ENCODE peak calls at places on chromosomes 7 and 10, in four cellular contexts. S is endothelial cell of umbilical vein, X is transverse colon, Z is stomach. Q is an unnamed sample.

GRCh38 chr10:3455385-3456334 is 283.1 kb upstream of the PITRM1 start:
- DNase-seq in S (peak; percentile 78), X (no peak), Z (no peak), Q (no peak)

GRCh38 chr10:59854571-59854970 is 51.8 kb downstream of the CCDC6 start:
- DNase-seq in S (no peak), X (no peak), Z (no peak), Q (no peak)

GRCh38 chr7:80540841-80541240 is 29.0 kb upstream of the GNAT3 start:
- DNase-seq in S (no peak), X (no peak), Z (no peak), Q (no peak)

GRCh38 chr7:1286946-1287628 is 54.4 kb downstream of the UNCX start:
- DNase-seq in S (no peak), X (no peak), Z (no peak), Q (peak; percentile 7)

GRCh38 chr10:126872768-126873167 is 32.5 kb upstream of the DOCK1 start:
- DNase-seq in S (no peak), X (no peak), Z (no peak), Q (no peak)

GRCh38 chr10:124539935-124540641 is 78.5 kb downstream of the LHPP start:
- DNase-seq in S (peak; percentile 45), X (peak; percentile 67), Z (peak; percentile 64), Q (peak; percentile 72)

GRCh38 chr7:20561908-20562307 is 53.6 kb upstream of the ABCB5 start:
- DNase-seq in S (no peak), X (no peak), Z (no peak), Q (no peak)

GRCh38 chr10:22002531-22003110 is 909 bp downstream of the DNAJC1 start:
- DNase-seq in S (peak; percentile 41), X (no peak), Z (no peak), Q (no peak)

GRCh38 chr10:29583674-29584073 is 51.1 kb downstream of the SVIL start:
- DNase-seq in S (no peak), X (no peak), Z (no peak), Q (no peak)

GRCh38 chr10:74585231-74586087 is 240.9 kb upstream of the KAT6B start:
- DNase-seq in S (peak; percentile 62), X (no peak), Z (no peak), Q (no peak)

GRCh38 chr10:7756360-7756992 is 31.3 kb downstream of the KIN start:
- DNase-seq in S (peak; percentile 52), X (peak; percentile 20), Z (peak; percentile 34), Q (no peak)

GRCh38 chr10:24853661-24854060 is 98.7 kb downstream of the PRTFDC1 start:
- DNase-seq in S (no peak), X (no peak), Z (no peak), Q (no peak)

GRCh38 chr7:16409777-16410176 is 11.6 kb downstream of the CRPPA start:
- DNase-seq in S (no peak), X (no peak), Z (no peak), Q (no peak)

GRCh38 chr7:105151152-105151551 is 137.1 kb downstream of the KMT2E start:
- DNase-seq in S (no peak), X (no peak), Z (no peak), Q (no peak)

GRCh38 chr7:138001529-138002095 is at the start of gene CREB3L2:
- DNase-seq in S (no peak), X (peak; percentile 68), Z (peak; percentile 67), Q (peak; percentile 77)

GRCh38 chr7:75889826-75890225 is 11.0 kb downstream of the RHBDD2 start:
- DNase-seq in S (no peak), X (no peak), Z (no peak), Q (no peak)

GRCh38 chr10:99682752-99683151 is 23.4 kb downstream of the ENTPD7 start:
- DNase-seq in S (no peak), X (no peak), Z (no peak), Q (no peak)

DNA sequence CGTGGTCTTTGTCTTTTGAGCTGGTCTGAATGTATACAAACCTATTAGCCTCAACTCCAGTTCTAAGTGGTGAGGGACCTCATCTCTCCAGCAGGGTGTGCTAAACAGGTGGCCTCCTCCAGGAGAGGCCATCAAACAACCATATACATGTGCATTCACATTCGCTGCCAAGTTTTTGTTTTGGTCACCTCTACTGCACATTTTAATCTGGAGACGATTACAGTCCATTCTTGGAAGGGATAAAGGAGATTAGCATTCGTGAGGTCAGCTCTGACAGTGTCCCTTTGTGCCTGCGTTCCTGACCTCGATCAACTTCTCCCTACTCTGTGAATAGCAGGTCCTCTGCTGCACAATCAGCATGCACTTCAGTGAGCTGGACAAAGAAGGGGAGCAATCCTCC is 60.8 kb downstream of the RHOBTB1 start:
- DNase-seq in S (peak; percentile 61), X (peak; percentile 19), Z (peak; percentile 34), Q (no peak)
- H3K4me1 ChIP-seq in S (no peaks in the 10 kb centered on the region), X (no peaks in the 10 kb centered on the region), Z (no peaks in the 10 kb centered on the region), Q (peaks cover 18% of the 10 kb centered on the region)

GRCh38 chr7:36045830-36046341 is 107.2 kb upstream of the EEPD1 start:
- DNase-seq in S (no peak), X (no peak), Z (no peak), Q (no peak)

GRCh38 chr7:36048902-36049240 is 104.2 kb upstream of the EEPD1 start:
- DNase-seq in S (peak; percentile 35), X (no peak), Z (no peak), Q (no peak)

GRCh38 chr7:36045275-36045674 is 107.8 kb upstream of the EEPD1 start:
- DNase-seq in S (peak; percentile 51), X (no peak), Z (no peak), Q (no peak)

GRCh38 chr7:36048141-36048901 is 104.7 kb upstream of the EEPD1 start:
- DNase-seq in S (no peak), X (no peak), Z (no peak), Q (no peak)

DNA sequence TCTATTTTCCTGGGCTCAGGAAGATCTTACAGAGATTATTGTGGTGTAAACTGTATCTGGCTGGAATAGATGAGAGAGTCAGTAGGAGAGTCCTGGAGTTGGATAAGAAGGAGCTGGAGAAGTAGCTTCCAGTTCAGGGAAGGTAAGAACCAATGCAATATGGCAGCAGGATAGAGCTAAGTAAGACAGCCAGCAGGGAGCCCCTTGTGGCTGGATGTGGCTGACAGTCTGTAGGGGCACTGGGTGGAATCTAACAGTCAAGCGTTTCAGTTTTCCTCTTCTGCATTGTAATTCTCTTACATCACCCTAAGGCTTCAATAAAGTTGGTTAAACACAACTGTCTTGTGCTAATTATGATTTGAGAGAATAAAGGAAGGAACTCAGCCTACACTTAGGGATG is 105.8 kb upstream of the EEPD1 start:
- DNase-seq in S (no peak), X (no peak), Z (no peak), Q (no peak)
- TF ChIP-seq CTCF in S (no peak), X (no peak), Z (no peak), Q (no peak)

GRCh38 chr10:116097239-116097751 is 175.7 kb downstream of the GFRA1 start:
- DNase-seq in S (no peak), X (no peak), Z (no peak), Q (no peak)
- TF ChIP-seq POLR2A in S (no peak), X (no peak), Z (no peak), Q (no peak)

DNA sequence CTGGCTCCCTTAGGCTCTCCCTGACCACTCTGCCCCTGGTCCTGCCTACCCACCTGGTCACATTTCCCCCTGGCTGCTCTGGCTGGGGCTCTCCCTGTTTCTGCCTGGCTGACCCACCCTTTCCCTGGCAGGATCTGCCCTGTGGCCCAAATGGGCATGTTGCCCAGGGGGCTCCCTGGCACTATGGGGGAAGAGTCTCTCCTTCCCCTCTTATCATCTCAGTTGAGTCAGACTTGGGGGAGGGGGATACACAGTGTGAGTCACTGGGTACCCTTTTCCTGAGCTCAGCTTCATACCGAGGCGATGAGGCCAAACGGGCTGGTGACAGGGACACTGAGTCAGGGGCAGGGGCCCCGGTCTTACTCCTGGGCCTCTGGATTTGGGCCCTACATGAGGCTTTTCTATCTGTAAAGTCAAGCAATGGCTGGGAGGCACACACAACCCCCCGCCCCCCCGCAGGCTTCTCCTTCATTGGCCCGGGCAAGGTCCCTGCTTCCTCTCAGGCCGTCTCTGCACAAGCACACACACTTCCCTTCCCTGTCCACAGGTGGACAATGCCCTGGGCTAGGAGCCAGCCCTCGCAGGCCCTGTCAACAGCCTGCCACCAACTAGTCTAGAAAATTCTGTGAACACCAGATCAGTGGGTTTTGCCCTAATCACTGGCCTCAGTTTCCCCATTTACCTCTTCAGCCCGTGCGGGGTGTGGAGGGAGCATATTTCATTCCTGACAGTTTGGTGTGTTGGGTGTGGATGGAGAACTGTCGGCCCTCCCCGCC is 627 bp upstream of the FLNC start:
- DNase-seq in S (peak; percentile 65), X (no peak), Z (peak; percentile 48), Q (no peak)
- H3K4me1 ChIP-seq in S (peaks cover 42% of the 10 kb centered on the region), X (peaks cover 30% of the 10 kb centered on the region), Z (peaks cover 40% of the 10 kb centered on the region), Q (peaks cover 21% of the 10 kb centered on the region)

DNA sequence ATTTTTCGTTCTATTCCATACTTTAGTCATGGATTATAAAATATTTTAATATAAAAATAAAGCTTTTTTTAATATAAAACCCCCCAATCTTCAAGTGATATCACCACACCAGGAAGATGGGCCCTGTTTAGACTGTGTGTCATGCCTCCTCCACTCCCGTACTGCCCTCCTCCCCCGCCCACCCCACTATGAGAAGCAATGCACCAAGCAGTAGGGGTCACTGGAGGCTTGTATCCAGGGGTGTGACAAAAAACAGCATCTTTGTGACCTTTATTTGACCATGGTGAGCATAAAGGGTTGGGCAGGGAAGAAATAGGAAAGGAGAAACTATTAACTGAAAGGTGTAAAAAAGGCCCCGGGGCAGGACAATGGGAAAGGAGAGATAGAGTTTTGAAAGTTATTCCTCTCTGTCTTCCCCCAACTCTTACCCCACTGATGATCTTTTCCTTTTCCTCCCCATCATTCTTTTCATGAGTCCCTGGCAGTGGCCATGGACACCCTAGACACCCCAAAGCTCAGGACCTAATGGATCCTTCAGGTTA is 3.5 kb downstream of the PITX3 start:
- DNase-seq in S (no peak), X (no peak), Z (no peak), Q (no peak)
- TF ChIP-seq CTCF in S (no peak), X (no peak), Z (no peak), Q (no peak)

DNA sequence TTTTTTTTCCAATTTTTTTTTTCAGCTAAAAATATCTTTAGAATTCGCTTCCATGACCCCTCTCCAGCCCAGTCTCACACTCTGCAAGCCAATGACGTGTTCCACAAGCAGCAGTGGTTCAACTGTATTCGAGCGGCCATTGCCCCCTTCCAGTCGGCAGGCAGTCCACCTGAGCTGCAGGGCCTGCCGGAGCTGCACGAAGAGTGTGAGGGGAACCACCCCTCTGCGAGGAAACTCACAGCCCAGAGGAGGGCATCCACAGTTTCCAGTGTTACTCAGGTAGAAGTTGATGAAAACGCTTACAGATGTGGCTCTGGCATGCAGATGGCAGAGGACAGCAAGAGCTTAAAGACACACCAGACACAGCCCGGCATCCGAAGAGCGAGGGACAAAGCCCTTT is 42.8 kb downstream of the CALML5 start:
- DNase-seq in S (no peak), X (no peak), Z (no peak), Q (no peak)
- TF ChIP-seq POLR2A in S (no peak), X (no peak), Z (no peak), Q (no peak)

DNA sequence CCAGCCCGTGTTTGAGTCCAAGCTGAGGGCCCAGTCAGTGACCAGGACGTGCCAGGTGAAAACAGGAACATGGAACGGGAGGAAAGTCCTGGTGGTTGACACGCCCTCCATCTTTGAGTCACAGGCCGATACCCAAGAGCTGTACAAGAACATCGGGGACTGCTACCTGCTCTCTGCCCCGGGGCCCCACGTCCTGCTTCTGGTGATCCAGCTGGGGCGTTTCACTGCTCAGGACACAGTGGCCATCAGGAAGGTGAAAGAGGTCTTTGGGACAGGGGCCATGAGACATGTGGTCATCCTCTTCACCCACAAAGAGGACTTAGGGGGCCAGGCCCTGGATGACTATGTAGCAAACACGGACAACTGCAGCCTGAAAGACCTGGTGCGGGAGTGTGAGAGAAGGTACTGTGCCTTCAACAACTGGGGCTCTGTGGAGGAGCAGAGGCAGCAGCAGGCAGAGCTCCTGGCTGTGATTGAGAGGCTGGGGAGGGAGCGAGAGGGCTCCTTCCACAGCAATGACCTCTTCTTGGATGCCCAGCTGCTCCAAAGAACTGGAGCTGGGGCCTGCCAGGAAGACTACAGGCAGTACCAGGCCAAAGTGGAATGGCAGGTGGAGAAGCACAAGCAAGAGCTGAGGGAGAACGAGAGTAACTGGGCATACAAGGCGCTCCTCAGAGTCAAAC is 5.2 kb downstream of the GIMAP5 start:
- DNase-seq in S (no peak), X (no peak), Z (no peak), Q (no peak)
- H3K4me1 ChIP-seq in S (peaks cover 22% of the 10 kb centered on the region), X (no peaks in the 10 kb centered on the region), Z (peaks cover 4% of the 10 kb centered on the region), Q (peaks cover 50% of the 10 kb centered on the region)

Q was measured in heart left ventricle.